ENCODE peak calls at places on chromosomes 7 and 10, in six cellular contexts. N is ovary, Z is epithelial cell of esophagus, R is GM12878, E is fibroblast of lung, W is PC-9. L is an unnamed sample.

GRCh38 chr7:102045681-102046372 is 228.4 kb downstream of the CUX1 start:
- DNase-seq in N (no peak), Z (no peak), R (peak), E (no peak), W (no peak), L (no peak)

GRCh38 chr10:30028452-30029045 is 30.8 kb downstream of the JCAD start:
- DNase-seq in N (no peak), Z (no peak), R (no peak), E (peak), W (no peak), L (peak)

GRCh38 chr10:12720217-12720981 is 281.1 kb downstream of the CCDC3 start:
- DNase-seq in N (no peak), Z (peak), R (no peak), E (peak), W (peak), L (peak)

GRCh38 chr10:97331304-97331703 is 3.2 kb downstream of the FRAT2 start:
- DNase-seq in N (no peak), Z (no peak), R (no peak), E (no peak), W (no peak), L (no peak)

GRCh38 chr7:23594879-23595604 is 2.1 kb upstream of the CCDC126 start:
- DNase-seq in N (no peak), Z (peak), R (peak), E (no peak), W (peak), L (peak)

GRCh38 chr7:46478046-46478445 is 557.0 kb upstream of the IGFBP3 start:
- DNase-seq in N (no peak), Z (no peak), R (no peak), E (peak), W (no peak), L (peak)

GRCh38 chr7:91801331-91801983 is 79.0 kb downstream of the MTERF1 start:
- DNase-seq in N (no peak), Z (no peak), R (no peak), E (no peak), W (no peak), L (no peak)

GRCh38 chr10:68359189-68359588 is 26.5 kb upstream of the PBLD start:
- DNase-seq in N (no peak), Z (no peak), R (no peak), E (no peak), W (no peak), L (no peak)

GRCh38 chr7:146575903-146576302 is 459.3 kb downstream of the CNTNAP2 start:
- DNase-seq in N (no peak), Z (no peak), R (no peak), E (no peak), W (no peak), L (no peak)

GRCh38 chr7:46932656-46933424 is 649.1 kb downstream of the TNS3 start:
- DNase-seq in N (peak), Z (peak), R (no peak), E (peak), W (peak), L (peak)

GRCh38 chr7:41685684-41686083 is 17.2 kb downstream of the INHBA start:
- DNase-seq in N (no peak), Z (no peak), R (no peak), E (peak), W (no peak), L (no peak)

GRCh38 chr7:100374601-100375000 is 1.3 kb downstream of the PILRA start:
- DNase-seq in N (no peak), Z (no peak), R (no peak), E (no peak), W (no peak), L (no peak)

GRCh38 chr10:123797813-123798212 is 93.8 kb downstream of the CPXM2 start:
- DNase-seq in N (no peak), Z (no peak), R (no peak), E (no peak), W (no peak), L (no peak)

GRCh38 chr7:151954866-151955820 is 1.1 kb upstream of the GALNTL5 start:
- DNase-seq in N (no peak), Z (no peak), R (no peak), E (no peak), W (no peak), L (peak)

GRCh38 chr10:94292448-94293118 is 70.2 kb downstream of the NOC3L start:
- DNase-seq in N (peak), Z (peak), R (no peak), E (peak), W (no peak), L (peak)

GRCh38 chr10:132574288-132574687 is 36.7 kb downstream of the INPP5A start:
- DNase-seq in N (no peak), Z (no peak), R (no peak), E (no peak), W (no peak), L (no peak)

GRCh38 chr10:95414844-95415545 is 124.2 kb upstream of the PDLIM1 start:
- DNase-seq in N (no peak), Z (no peak), R (no peak), E (no peak), W (no peak), L (no peak)

GRCh38 chr7:68256295-68256694 is 1259.7 kb downstream of the TYW1 start:
- DNase-seq in N (no peak), Z (no peak), R (no peak), E (no peak), W (no peak), L (no peak)

DNA sequence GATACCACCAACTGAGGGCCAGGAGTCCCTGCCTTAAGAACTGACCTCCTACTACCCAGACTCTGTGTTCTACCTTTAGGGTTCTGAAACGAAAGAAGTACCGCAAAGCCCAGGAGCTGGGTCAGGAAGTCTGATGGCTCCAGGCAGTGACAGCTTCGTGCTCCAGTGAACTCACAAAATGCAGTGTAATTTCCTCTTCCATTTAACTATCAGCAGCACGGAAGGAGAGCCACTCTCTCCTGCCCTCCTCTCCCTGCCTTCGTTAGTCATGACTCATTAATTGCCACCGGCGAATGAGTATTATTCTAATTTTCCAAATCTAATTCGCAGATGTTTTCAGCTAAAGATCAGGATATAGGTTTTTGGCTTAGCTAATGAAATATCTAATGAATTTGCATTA is 1261.9 kb downstream of the TYW1 start:
- DNase-seq in N (no peak), Z (no peak), R (no peak), E (no peak), W (peak), L (no peak)
- H3K4me3 ChIP-seq in N (no peak), Z (no peak), R (no peak), E (no peak), W (no peak), L (no peak)

GRCh38 chr7:128030999-128031681 is at the start of gene LRRC4:
- DNase-seq in N (peak), Z (peak), R (no peak), E (peak), W (no peak), L (peak)
- TF ChIP-seq CTCF in N (no peak), Z (no peak), R (no peak), E (no peak), W (no peak), L (no peak)

GRCh38 chr7:66321283-66321682 is 116.1 kb downstream of the TPST1 start:
- DNase-seq in N (no peak), Z (peak), R (no peak), E (no peak), W (peak), L (peak)

GRCh38 chr7:66330961-66331360 is 125.8 kb downstream of the TPST1 start:
- DNase-seq in N (peak), Z (no peak), R (no peak), E (peak), W (no peak), L (peak)

GRCh38 chr7:66331883-66332282 is 126.7 kb downstream of the TPST1 start:
- DNase-seq in N (no peak), Z (no peak), R (no peak), E (no peak), W (no peak), L (no peak)

GRCh38 chr7:66323114-66323513 is 118.0 kb downstream of the TPST1 start:
- DNase-seq in N (no peak), Z (no peak), R (no peak), E (no peak), W (no peak), L (no peak)

DNA sequence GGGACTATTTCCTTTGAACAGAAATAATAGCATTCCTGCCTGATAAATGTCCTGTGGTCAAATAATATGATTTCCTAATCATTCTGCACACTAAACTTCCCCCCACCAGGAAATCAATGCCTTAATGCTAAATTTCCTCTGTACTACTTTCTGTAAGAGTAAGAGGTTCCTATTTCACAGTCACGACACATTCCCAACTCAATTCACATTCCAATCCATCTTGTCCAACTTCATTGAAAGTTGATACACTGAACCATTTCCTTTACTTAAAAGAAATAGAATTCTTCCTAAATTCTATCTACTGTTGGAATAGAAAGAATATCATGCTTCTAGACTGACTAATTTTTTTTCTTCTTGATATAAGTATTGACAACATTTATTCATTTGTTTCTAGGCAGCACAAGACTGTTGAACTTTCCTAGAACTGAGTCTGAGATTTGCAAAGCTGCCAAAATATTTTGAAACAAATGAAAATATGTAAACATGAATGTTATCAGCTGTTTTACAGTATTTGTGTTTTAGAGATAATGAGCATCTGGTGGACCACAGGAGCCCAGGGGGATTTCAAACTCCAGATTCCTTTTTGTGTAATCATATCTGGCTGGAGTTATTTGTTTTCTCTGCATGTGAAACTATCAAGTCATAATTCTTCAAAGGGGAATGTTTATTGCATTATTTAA is 121.5 kb downstream of the TPST1 start:
- DNase-seq in N (no peak), Z (no peak), R (no peak), E (peak), W (peak), L (peak)
- H3K4me3 ChIP-seq in N (no peak), Z (no peak), R (no peak), E (no peak), W (no peak), L (no peak)

GRCh38 chr7:103094102-103094501 is 19.2 kb downstream of the ARMC10 start:
- DNase-seq in N (no peak), Z (no peak), R (no peak), E (no peak), W (no peak), L (no peak)
- TF ChIP-seq CTCF in N (no peak), Z (no peak), R (peak), E (no peak), W (no peak), L (no peak)

DNA sequence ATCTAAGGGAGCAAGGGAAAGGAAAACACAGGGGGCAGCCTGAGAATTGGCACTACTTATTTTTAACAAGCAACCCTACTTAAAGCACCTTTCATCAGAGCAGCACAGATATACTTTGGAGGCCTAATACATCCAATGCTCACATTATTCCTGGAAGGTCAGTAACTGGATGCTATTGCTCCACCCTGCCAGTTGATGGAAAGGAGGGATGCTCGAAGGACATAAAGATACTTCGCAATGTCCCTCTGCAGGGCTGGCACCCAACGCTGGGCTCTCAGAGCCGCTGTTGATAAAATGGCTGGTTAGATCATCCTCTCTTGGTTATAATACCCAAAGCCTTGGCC is 307.9 kb upstream of the AOAH start:
- DNase-seq in N (no peak), Z (no peak), R (no peak), E (no peak), W (no peak), L (no peak)
- H3K4me3 ChIP-seq in N (no peak), Z (no peak), R (no peak), E (no peak), W (no peak), L (no peak)